ENCODE peak calls at places on chromosomes 16 and 17, in nine cellular contexts. N is iPS DF 6.9; Y is H1; I is GM23338; J is CD4-positive, alpha-beta memory T cell; M is kidney; F is IMR-90; Z is AG04450; V is WERI-Rb-1. A is an unnamed sample.

GRCh38 chr16:9048302-9048700 is 43.1 kb upstream of the HAPSTR1 start:
- DNase-seq in N (no peak), M (no peak), J (no peak), V (no peak), Y (no peak), Z (no peak), F (peak), I (no peak), A (no peak)

GRCh38 chr17:76909971-76910760 is 42.0 kb downstream of the MGAT5B start:
- DNase-seq in V (no peak), Y (peak), N (peak), Z (no peak), F (peak), J (peak), M (peak), I (peak), A (no peak)

GRCh38 chr17:78716814-78717393 is 65.2 kb downstream of the CYTH1 start:
- DNase-seq in V (peak), M (peak), Z (no peak), J (peak), Y (peak), N (no peak), F (peak), I (peak), A (peak)

GRCh38 chr16:20301840-20302239 is 25.5 kb downstream of the GP2 start:
- DNase-seq in J (no peak), Z (no peak), V (no peak), N (no peak), I (peak), M (no peak), F (no peak), Y (no peak), A (no peak)

GRCh38 chr17:38877130-38877851 is 7.4 kb downstream of the LASP1 start:
- DNase-seq in J (peak), Y (no peak), I (peak), M (no peak), Z (no peak), F (no peak), V (no peak), N (no peak), A (no peak)

GRCh38 chr17:3573246-3574100 is 15.9 kb upstream of the TRPV3 start:
- DNase-seq in I (no peak), Y (no peak), M (no peak), Z (no peak), N (no peak), J (no peak), V (no peak), F (no peak), A (no peak)

GRCh38 chr16:54912720-54913119 is 17.9 kb upstream of the IRX5 start:
- DNase-seq in Z (no peak), V (no peak), N (no peak), Y (no peak), M (no peak), J (no peak), I (no peak), F (no peak), A (no peak)

GRCh38 chr16:26860506-26860905 is 206.2 kb upstream of the C16orf82 start:
- DNase-seq in I (no peak), J (no peak), N (no peak), F (no peak), M (no peak), Z (no peak), Y (no peak), V (no peak), A (no peak)

GRCh38 chr16:19008245-19008644 is 24.5 kb downstream of the TMC7 start:
- DNase-seq in Z (peak), M (no peak), J (no peak), Y (no peak), I (no peak), N (no peak), V (peak), F (peak), A (peak)

GRCh38 chr17:36001109-36001735 is at the start of gene CCL15:
- DNase-seq in M (no peak), Z (no peak), N (no peak), V (no peak), Y (no peak), J (no peak), I (no peak), F (no peak), A (no peak)

GRCh38 chr17:81330884-81331245 is 35.8 kb upstream of the SLC38A10 start:
- DNase-seq in J (no peak), N (no peak), I (no peak), M (no peak), V (no peak), F (no peak), Y (no peak), Z (no peak), A (no peak)
- H3K27ac ChIP-seq in J (no peak), N (no peak), I (no peak), M (no peak), V (no peak), F (no peak), Y (no peak), Z (no peak), A (no peak)

DNA sequence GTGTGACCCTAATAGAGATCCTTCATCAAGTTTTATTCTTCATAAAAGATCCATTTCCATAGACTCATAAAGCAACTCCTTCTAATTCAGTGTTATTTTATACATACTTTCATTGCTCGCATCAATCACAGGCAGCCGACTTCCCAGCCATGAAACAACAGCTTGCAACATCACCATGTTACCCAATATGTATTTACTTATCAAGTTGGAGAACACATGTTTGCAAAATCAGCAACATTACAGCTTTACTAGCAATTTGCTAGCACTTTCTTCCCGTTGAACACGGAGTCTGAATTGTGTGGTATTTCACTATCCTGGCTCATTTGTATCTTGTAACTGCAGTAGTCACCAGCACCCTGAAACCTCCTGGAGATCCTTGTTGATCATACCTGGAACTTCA is 334.7 kb upstream of the HSBP1 start:
- DNase-seq in F (peak), J (no peak), M (no peak), N (no peak), V (no peak), I (no peak), Z (no peak), Y (peak), A (no peak)
- H3K27ac ChIP-seq in F (no peak), J (no peak), M (no peak), N (no peak), V (no peak), I (no peak), Z (no peak), Y (no peak), A (no peak)

GRCh38 chr17:50157891-50158290 is 7.4 kb upstream of the PPP1R9B start:
- DNase-seq in Z (no peak), I (no peak), Y (no peak), N (no peak), F (no peak), J (no peak), V (no peak), M (no peak), A (no peak)
- H3K27ac ChIP-seq in Z (no peak), I (no peak), Y (no peak), N (no peak), F (no peak), J (no peak), V (no peak), M (no peak), A (no peak)

DNA sequence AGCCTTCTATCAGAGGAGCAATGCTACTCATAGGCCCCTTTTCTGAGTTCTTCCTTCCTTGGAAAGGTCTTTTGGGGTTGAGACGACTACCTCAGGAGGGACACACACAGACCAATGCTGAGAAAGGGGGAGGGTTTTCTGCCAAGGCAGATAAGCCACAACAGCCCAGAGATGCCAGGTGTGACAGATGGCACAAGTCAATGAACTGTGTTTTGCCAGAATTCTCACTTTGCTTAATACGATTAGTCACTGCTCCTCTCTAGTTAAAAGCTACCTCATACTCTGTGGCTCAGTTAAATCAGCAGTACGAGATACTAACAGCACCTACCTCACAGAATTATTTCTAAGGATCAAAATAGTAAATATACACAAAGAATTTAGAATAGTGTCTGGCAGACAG is 8.0 kb downstream of the BRD7 start:
- DNase-seq in Z (no peak), F (no peak), I (no peak), N (no peak), Y (no peak), V (peak), J (no peak), M (no peak), A (no peak)
- H3K27ac ChIP-seq in Z (no peak), F (no peak), I (peak), N (no peak), Y (no peak), V (peak), J (no peak), M (no peak), A (no peak)

GRCh38 chr17:29621751-29622194 is 939 bp downstream of the CORO6 start:
- DNase-seq in J (no peak), N (no peak), Z (no peak), Y (no peak), M (no peak), I (no peak), V (no peak), F (no peak), A (no peak)
- H3K27ac ChIP-seq in J (no peak), N (no peak), Z (no peak), Y (no peak), M (no peak), I (no peak), V (no peak), F (no peak), A (no peak)

DNA sequence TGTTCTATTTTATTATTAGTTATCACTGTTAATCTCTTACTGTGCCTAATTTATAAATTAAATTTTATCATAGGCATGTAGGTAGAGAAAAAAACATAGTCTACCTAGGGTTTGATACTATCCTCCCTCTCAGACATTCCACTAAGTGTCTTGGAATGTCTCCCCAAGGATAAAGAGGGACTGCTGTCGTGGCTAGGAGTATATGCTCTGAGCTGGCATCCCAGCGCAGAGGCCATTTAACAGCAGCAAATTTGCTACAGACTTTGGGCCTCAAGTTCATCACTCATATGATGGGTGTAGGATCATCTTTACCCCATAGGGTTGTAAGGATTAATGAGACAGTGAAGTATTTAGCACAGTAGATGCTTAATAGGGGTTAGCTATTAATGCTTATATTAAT is 56.7 kb downstream of the ZFHX3 start:
- DNase-seq in I (no peak), F (no peak), Y (no peak), M (no peak), N (no peak), V (no peak), Z (no peak), J (no peak), A (no peak)
- H3K27ac ChIP-seq in I (no peak), F (no peak), Y (no peak), M (no peak), N (no peak), V (no peak), Z (no peak), J (no peak), A (no peak)

A was measured in substantia nigra.